ENCODE peak calls at places on chromosomes 12 and 14, in seven cellular contexts. G is K562, P is HCT116, B is vagina, Y is stomach, N is upper lobe of left lung, E is breast epithelium. T is an unnamed sample.

GRCh38 chr12:1474059-1474537 is 120.3 kb downstream of the FBXL14 start:
- DNase-seq in G (no peak), P (peak; percentile 65), B (no peak), Y (no peak), N (no peak), E (no peak), T (no peak)

GRCh38 chr12:115818973-115819372 is 458.5 kb downstream of the MED13L start:
- DNase-seq in G (no peak), P (no peak), B (no peak), Y (no peak), N (no peak), E (no peak), T (no peak)

GRCh38 chr12:67269632-67270578 is 747 bp downstream of the CAND1 start:
- DNase-seq in G (peak; percentile 44), P (no peak), B (no peak), Y (peak; percentile 52), N (peak; percentile 44), E (peak; percentile 41), T (peak; percentile 93)

GRCh38 chr14:70130498-70130897 is 58.3 kb downstream of the SLC8A3 start:
- DNase-seq in G (no peak), P (no peak), B (no peak), Y (no peak), N (no peak), E (no peak), T (no peak)

GRCh38 chr12:75364918-75365317 is 26.0 kb upstream of the GLIPR1L2 start:
- DNase-seq in G (no peak), P (no peak), B (no peak), Y (no peak), N (no peak), E (no peak), T (no peak)

GRCh38 chr12:14997998-14998397 is 25.2 kb downstream of the PDE6H start:
- DNase-seq in G (no peak), P (no peak), B (no peak), Y (no peak), N (no peak), E (no peak), T (no peak)

GRCh38 chr14:51564986-51565604 is 86.6 kb upstream of the FRMD6 start:
- DNase-seq in G (no peak), P (no peak), B (no peak), Y (no peak), N (no peak), E (peak; percentile 86), T (no peak)

GRCh38 chr14:28294834-28295440 is 471.6 kb upstream of the FOXG1 start:
- DNase-seq in G (no peak), P (no peak), B (no peak), Y (no peak), N (no peak), E (no peak), T (no peak)

GRCh38 chr14:46580941-46581671 is 70.5 kb downstream of the RPL10L start:
- DNase-seq in G (peak; percentile 3), P (peak; percentile 31), B (no peak), Y (no peak), N (peak; percentile 22), E (no peak), T (no peak)

GRCh38 chr12:501722-502447 is 42.1 kb downstream of the B4GALNT3 start:
- DNase-seq in G (no peak), P (no peak), B (no peak), Y (peak; percentile 25), N (no peak), E (no peak), T (no peak)

GRCh38 chr12:59372971-59373370 is 222.9 kb upstream of the SLC16A7 start:
- DNase-seq in G (no peak), P (peak; percentile 8), B (no peak), Y (no peak), N (no peak), E (no peak), T (no peak)

GRCh38 chr12:53381739-53382630 is 2.0 kb downstream of the SP1 start:
- DNase-seq in G (no peak), P (no peak), B (peak; percentile 89), Y (peak; percentile 57), N (peak; percentile 62), E (peak; percentile 34), T (peak; percentile 78)

GRCh38 chr14:104688755-104689619 is at the start of gene INF2:
- DNase-seq in G (peak; percentile 91), P (no peak), B (no peak), Y (peak; percentile 72), N (peak; percentile 59), E (no peak), T (peak; percentile 88)

GRCh38 chr12:127809236-127809635 is 457.7 kb upstream of the TMEM132C start:
- DNase-seq in G (no peak), P (no peak), B (no peak), Y (no peak), N (no peak), E (no peak), T (no peak)

GRCh38 chr12:47818701-47819543 is 781 bp downstream of the HDAC7 start:
- DNase-seq in G (peak; percentile 82), P (no peak), B (no peak), Y (peak; percentile 49), N (peak; percentile 83), E (peak; percentile 53), T (peak; percentile 95)
- TF ChIP-seq POLR2AphosphoS5 in G (no peak), P (no peak), B (no peak), Y (peak; percentile 28), N (peak; percentile 39), E (peak; percentile 18), T (peak; percentile 85)

GRCh38 chr12:2957816-2958431 is 1.3 kb upstream of the TEAD4 start:
- DNase-seq in G (no peak), P (no peak), B (no peak), Y (no peak), N (no peak), E (no peak), T (no peak)
- H3K4me3 ChIP-seq in G (peak overlapping the region; percentile 65), P (peak overlapping the region; percentile 59), B (peak overlapping the region; percentile 81), Y (peak overlapping the region; percentile 68), N (peak overlapping the region; percentile 68), E (peak overlapping the region; percentile 56), T (peak overlapping the region; percentile 73)

GRCh38 chr12:31853977-31854376 is 105.2 kb upstream of the RESF1 start:
- DNase-seq in G (no peak), P (no peak), B (no peak), Y (no peak), N (no peak), E (no peak), T (no peak)

GRCh38 chr12:31853520-31853919 is 105.7 kb upstream of the RESF1 start:
- DNase-seq in G (no peak), P (no peak), B (no peak), Y (no peak), N (no peak), E (no peak), T (no peak)

GRCh38 chr12:31849090-31849687 is 110.0 kb upstream of the RESF1 start:
- DNase-seq in G (no peak), P (peak; percentile 54), B (no peak), Y (no peak), N (no peak), E (no peak), T (no peak)

GRCh38 chr12:31846405-31846804 is 112.8 kb upstream of the RESF1 start:
- DNase-seq in G (no peak), P (no peak), B (no peak), Y (no peak), N (no peak), E (no peak), T (no peak)

GRCh38 chr12:31850268-31850667 is 108.9 kb upstream of the RESF1 start:
- DNase-seq in G (no peak), P (no peak), B (no peak), Y (no peak), N (no peak), E (no peak), T (no peak)
- H3K9me3 ChIP-seq in G (peaks cover 3% of the 10 kb centered on the region), P (peaks cover 7% of the 10 kb centered on the region), B (no peaks in the 10 kb centered on the region), Y (peaks cover 21% of the 10 kb centered on the region), N (peaks cover 22% of the 10 kb centered on the region), E (peaks cover 37% of the 10 kb centered on the region), T (peaks cover 62% of the 10 kb centered on the region)

GRCh38 chr12:121131941-121132341 is 735 bp upstream of the P2RX7 start:
- DNase-seq in G (no peak), P (no peak), B (no peak), Y (no peak), N (no peak), E (no peak), T (no peak)

GRCh38 chr12:121130866-121131373 is 1.8 kb upstream of the P2RX7 start:
- DNase-seq in G (no peak), P (no peak), B (no peak), Y (no peak), N (no peak), E (no peak), T (no peak)

GRCh38 chr12:121129705-121130147 is 3.0 kb upstream of the P2RX7 start:
- DNase-seq in G (no peak), P (no peak), B (no peak), Y (no peak), N (no peak), E (no peak), T (no peak)

GRCh38 chr12:121127501-121127900 is 5.2 kb upstream of the P2RX7 start:
- DNase-seq in G (no peak), P (no peak), B (no peak), Y (no peak), N (no peak), E (no peak), T (no peak)

DNA sequence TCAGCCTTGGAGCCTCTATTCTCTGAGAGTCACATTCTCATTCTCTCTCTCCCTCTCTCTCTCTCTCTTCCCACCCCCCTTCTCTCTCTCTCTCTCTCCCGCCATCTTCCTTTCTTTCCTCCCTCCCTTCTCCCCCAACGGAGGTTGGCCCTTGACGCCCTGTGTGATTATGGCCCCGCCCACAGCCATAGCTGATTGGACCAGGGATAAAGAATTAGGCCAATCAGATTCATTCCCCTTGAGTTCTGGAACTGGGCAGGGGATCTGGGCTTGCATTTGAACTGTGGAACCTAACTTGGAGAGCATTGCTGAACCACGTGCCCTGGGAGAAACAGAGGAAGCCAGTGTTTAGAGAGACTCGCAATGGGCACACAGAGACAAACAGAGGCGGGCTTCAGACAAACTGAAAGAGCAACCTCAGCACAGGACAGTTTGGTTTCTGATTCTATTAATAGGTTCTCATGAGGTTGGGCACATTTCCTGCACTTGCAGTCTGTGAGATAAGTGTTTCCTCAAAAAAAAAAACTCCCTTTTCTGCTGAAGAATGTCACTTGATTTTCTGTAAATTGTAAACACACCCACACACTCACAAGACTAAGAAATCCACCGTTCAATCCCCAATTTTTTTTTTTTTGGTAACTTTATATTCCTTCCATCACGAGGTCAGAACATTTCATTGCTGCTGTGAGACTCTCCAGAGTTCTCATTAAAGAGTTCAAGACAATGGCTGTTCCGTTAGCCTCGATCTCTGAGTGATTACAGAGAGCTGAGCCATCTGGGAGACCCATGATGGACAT is 3.6 kb upstream of the P2RX7 start:
- DNase-seq in G (peak; percentile 85), P (no peak), B (peak; percentile 90), Y (peak; percentile 81), N (peak; percentile 88), E (peak; percentile 48), T (peak; percentile 90)
- TF ChIP-seq POLR2AphosphoS5 in G (no peak), P (no peak), B (peak; percentile 57), Y (peak; percentile 16), N (peak; percentile 61), E (no peak), T (no peak)

GRCh38 chr12:29067430-29067829 is 81.6 kb upstream of the FAR2 start:
- DNase-seq in G (no peak), P (no peak), B (no peak), Y (no peak), N (peak; percentile 31), E (no peak), T (no peak)
- H3K4me3 ChIP-seq in G (no peak overlapping the region), P (no peak overlapping the region), B (no peak overlapping the region), Y (no peak overlapping the region), N (no peak overlapping the region), E (no peak overlapping the region), T (no peak overlapping the region)

T was measured in spleen.